ENCODE peak calls at places on chromosomes 2 and 18, in eight cellular contexts. One of them, this sample, is unnamed.

GRCh38 chr2:207115715-207116364 is 49.9 kb downstream of the KLF7 start:
- DNase-seq in foreskin keratinocyte: no peak
- DNase-seq in choroid plexus epithelial cell: peak; percentile 66
- DNase-seq in posterior vena cava: no peak
- DNase-seq in effector CD8-positive, alpha-beta T cell: no peak
- DNase-seq in endothelial cell: no peak
- DNase-seq in posterior cingulate gyrus: no peak
- DNase-seq in neural crest cell: no peak
- DNase-seq in this sample: peak; percentile 45

GRCh38 chr2:210586381-210586780 is 30.0 kb downstream of the CPS1 start:
- DNase-seq in foreskin keratinocyte: no peak
- DNase-seq in choroid plexus epithelial cell: peak; percentile 83
- DNase-seq in posterior vena cava: no peak
- DNase-seq in effector CD8-positive, alpha-beta T cell: no peak
- DNase-seq in endothelial cell: no peak
- DNase-seq in posterior cingulate gyrus: no peak
- DNase-seq in neural crest cell: no peak
- DNase-seq in this sample: peak; percentile 64

GRCh38 chr2:6352906-6353515 is 512.7 kb downstream of the CMPK2 start:
- DNase-seq in foreskin keratinocyte: peak; percentile 46
- DNase-seq in choroid plexus epithelial cell: peak; percentile 64
- DNase-seq in posterior vena cava: no peak
- DNase-seq in effector CD8-positive, alpha-beta T cell: no peak
- DNase-seq in endothelial cell: peak; percentile 73
- DNase-seq in posterior cingulate gyrus: peak; percentile 25
- DNase-seq in neural crest cell: peak; percentile 67
- DNase-seq in this sample: peak; percentile 86

GRCh38 chr2:239544141-239544800 is 143.5 kb upstream of the HDAC4 start:
- DNase-seq in foreskin keratinocyte: no peak
- DNase-seq in choroid plexus epithelial cell: no peak
- DNase-seq in posterior vena cava: peak; percentile 72
- DNase-seq in effector CD8-positive, alpha-beta T cell: no peak
- DNase-seq in endothelial cell: no peak
- DNase-seq in posterior cingulate gyrus: no peak
- DNase-seq in neural crest cell: no peak
- DNase-seq in this sample: no peak

GRCh38 chr2:138948070-138948539 is 167.9 kb upstream of the NXPH2 start:
- DNase-seq in foreskin keratinocyte: peak; percentile 99
- DNase-seq in choroid plexus epithelial cell: peak; percentile 98
- DNase-seq in posterior vena cava: no peak
- DNase-seq in effector CD8-positive, alpha-beta T cell: no peak
- DNase-seq in endothelial cell: no peak
- DNase-seq in posterior cingulate gyrus: no peak
- DNase-seq in neural crest cell: no peak
- DNase-seq in this sample: peak; percentile 80

GRCh38 chr2:236819275-236820002 is 249.8 kb downstream of the ACKR3 start:
- DNase-seq in foreskin keratinocyte: no peak
- DNase-seq in choroid plexus epithelial cell: no peak
- DNase-seq in posterior vena cava: no peak
- DNase-seq in effector CD8-positive, alpha-beta T cell: no peak
- DNase-seq in endothelial cell: no peak
- DNase-seq in posterior cingulate gyrus: no peak
- DNase-seq in neural crest cell: no peak
- DNase-seq in this sample: no peak

GRCh38 chr18:24427484-24427883 is 1.0 kb downstream of the IMPACT start:
- DNase-seq in foreskin keratinocyte: no peak
- DNase-seq in choroid plexus epithelial cell: peak; percentile 55
- DNase-seq in posterior vena cava: no peak
- DNase-seq in effector CD8-positive, alpha-beta T cell: no peak
- DNase-seq in endothelial cell: no peak
- DNase-seq in posterior cingulate gyrus: no peak
- DNase-seq in neural crest cell: no peak
- DNase-seq in this sample: peak; percentile 21

GRCh38 chr2:20482711-20483110 is 35.8 kb downstream of the RHOB start:
- DNase-seq in foreskin keratinocyte: no peak
- DNase-seq in choroid plexus epithelial cell: no peak
- DNase-seq in posterior vena cava: no peak
- DNase-seq in effector CD8-positive, alpha-beta T cell: no peak
- DNase-seq in endothelial cell: no peak
- DNase-seq in posterior cingulate gyrus: no peak
- DNase-seq in neural crest cell: no peak
- DNase-seq in this sample: no peak

GRCh38 chr2:221262651-221263050 is 309.5 kb downstream of the EPHA4 start:
- DNase-seq in foreskin keratinocyte: peak; percentile 62
- DNase-seq in choroid plexus epithelial cell: no peak
- DNase-seq in posterior vena cava: no peak
- DNase-seq in effector CD8-positive, alpha-beta T cell: no peak
- DNase-seq in endothelial cell: no peak
- DNase-seq in posterior cingulate gyrus: no peak
- DNase-seq in neural crest cell: no peak
- DNase-seq in this sample: no peak

GRCh38 chr2:191265311-191266170 is 20.3 kb downstream of the MYO1B start:
- DNase-seq in foreskin keratinocyte: peak; percentile 32
- DNase-seq in choroid plexus epithelial cell: peak; percentile 78
- DNase-seq in posterior vena cava: peak; percentile 84
- DNase-seq in effector CD8-positive, alpha-beta T cell: no peak
- DNase-seq in endothelial cell: no peak
- DNase-seq in posterior cingulate gyrus: no peak
- DNase-seq in neural crest cell: no peak
- DNase-seq in this sample: peak; percentile 75

GRCh38 chr18:60182223-60182622 is 190.4 kb downstream of the MC4R start:
- DNase-seq in foreskin keratinocyte: no peak
- DNase-seq in choroid plexus epithelial cell: no peak
- DNase-seq in posterior vena cava: no peak
- DNase-seq in effector CD8-positive, alpha-beta T cell: no peak
- DNase-seq in endothelial cell: no peak
- DNase-seq in posterior cingulate gyrus: no peak
- DNase-seq in neural crest cell: no peak
- DNase-seq in this sample: no peak

GRCh38 chr18:75223687-75224347 is 13.2 kb downstream of the TSHZ1 start:
- DNase-seq in foreskin keratinocyte: no peak
- DNase-seq in choroid plexus epithelial cell: no peak
- DNase-seq in posterior vena cava: no peak
- DNase-seq in effector CD8-positive, alpha-beta T cell: no peak
- DNase-seq in endothelial cell: no peak
- DNase-seq in posterior cingulate gyrus: no peak
- DNase-seq in neural crest cell: no peak
- DNase-seq in this sample: no peak

GRCh38 chr2:170897108-170897507 is 31.9 kb upstream of the GORASP2 start:
- DNase-seq in foreskin keratinocyte: no peak
- DNase-seq in choroid plexus epithelial cell: no peak
- DNase-seq in posterior vena cava: no peak
- DNase-seq in effector CD8-positive, alpha-beta T cell: no peak
- DNase-seq in endothelial cell: no peak
- DNase-seq in posterior cingulate gyrus: no peak
- DNase-seq in neural crest cell: no peak
- DNase-seq in this sample: no peak

GRCh38 chr2:215931256-215931903 is 82.0 kb downstream of the MREG start:
- DNase-seq in foreskin keratinocyte: peak; percentile 61
- DNase-seq in choroid plexus epithelial cell: peak; percentile 92
- DNase-seq in posterior vena cava: no peak
- DNase-seq in effector CD8-positive, alpha-beta T cell: peak; percentile 10
- DNase-seq in endothelial cell: peak; percentile 70
- DNase-seq in posterior cingulate gyrus: peak; percentile 75
- DNase-seq in neural crest cell: peak; percentile 63
- DNase-seq in this sample: peak; percentile 93

GRCh38 chr2:30178618-30179404 is 32.0 kb downstream of the YPEL5 start:
- DNase-seq in foreskin keratinocyte: peak; percentile 45
- DNase-seq in choroid plexus epithelial cell: peak; percentile 76
- DNase-seq in posterior vena cava: peak; percentile 86
- DNase-seq in effector CD8-positive, alpha-beta T cell: no peak
- DNase-seq in endothelial cell: no peak
- DNase-seq in posterior cingulate gyrus: peak; percentile 26
- DNase-seq in neural crest cell: no peak
- DNase-seq in this sample: peak; percentile 87

GRCh38 chr2:70024284-70024683 is 62.9 kb upstream of the ASPRV1 start:
- DNase-seq in foreskin keratinocyte: no peak
- DNase-seq in choroid plexus epithelial cell: peak; percentile 6
- DNase-seq in posterior vena cava: no peak
- DNase-seq in effector CD8-positive, alpha-beta T cell: no peak
- DNase-seq in endothelial cell: no peak
- DNase-seq in posterior cingulate gyrus: no peak
- DNase-seq in neural crest cell: no peak
- DNase-seq in this sample: no peak

GRCh38 chr2:102065675-102066252 is 74.0 kb downstream of the IL1R2 start:
- DNase-seq in foreskin keratinocyte: peak; percentile 82
- DNase-seq in choroid plexus epithelial cell: peak; percentile 95
- DNase-seq in posterior vena cava: no peak
- DNase-seq in effector CD8-positive, alpha-beta T cell: no peak
- DNase-seq in endothelial cell: no peak
- DNase-seq in posterior cingulate gyrus: no peak
- DNase-seq in neural crest cell: no peak
- DNase-seq in this sample: peak; percentile 52

GRCh38 chr2:75290600-75291140 is 91.3 kb upstream of the TACR1 start:
- DNase-seq in foreskin keratinocyte: peak; percentile 4
- DNase-seq in choroid plexus epithelial cell: peak; percentile 39
- DNase-seq in posterior vena cava: no peak
- DNase-seq in effector CD8-positive, alpha-beta T cell: no peak
- DNase-seq in endothelial cell: no peak
- DNase-seq in posterior cingulate gyrus: peak; percentile 8
- DNase-seq in neural crest cell: no peak
- DNase-seq in this sample: peak; percentile 39

GRCh38 chr2:42764096-42764495 is at the start of gene OXER1:
- DNase-seq in foreskin keratinocyte: no peak
- DNase-seq in choroid plexus epithelial cell: no peak
- DNase-seq in posterior vena cava: no peak
- DNase-seq in effector CD8-positive, alpha-beta T cell: no peak
- DNase-seq in endothelial cell: no peak
- DNase-seq in posterior cingulate gyrus: no peak
- DNase-seq in neural crest cell: no peak
- DNase-seq in this sample: no peak

GRCh38 chr2:30374380-30374779 is 72.7 kb upstream of the LCLAT1 start:
- DNase-seq in foreskin keratinocyte: no peak
- DNase-seq in choroid plexus epithelial cell: no peak
- DNase-seq in posterior vena cava: no peak
- DNase-seq in effector CD8-positive, alpha-beta T cell: no peak
- DNase-seq in endothelial cell: no peak
- DNase-seq in posterior cingulate gyrus: no peak
- DNase-seq in neural crest cell: no peak
- DNase-seq in this sample: no peak

GRCh38 chr2:229235136-229235914 is 35.8 kb downstream of the PID1 start:
- DNase-seq in foreskin keratinocyte: peak; percentile 30
- DNase-seq in choroid plexus epithelial cell: peak; percentile 61
- DNase-seq in posterior vena cava: peak; percentile 81
- DNase-seq in effector CD8-positive, alpha-beta T cell: no peak
- DNase-seq in endothelial cell: peak; percentile 31
- DNase-seq in posterior cingulate gyrus: no peak
- DNase-seq in neural crest cell: no peak
- DNase-seq in this sample: peak; percentile 42